ENCODE peak calls at places on chromosomes 12 and 14, in seven cellular contexts. B is adrenal gland, G is gastrocnemius medialis, F is endothelial cell of umbilical vein, O is Peyer's patch, D is esophagus squamous epithelium, H is transverse colon. P is an unnamed sample.

GRCh38 chr12:120536064-120536791 is 2.1 kb downstream of the RNF10 start:
- DNase-seq in B (no peak), G (no peak), F (peak), O (peak), D (no peak), H (peak), P (no peak)

GRCh38 chr12:91975891-91976290 is 169.8 kb downstream of the BTG1 start:
- DNase-seq in B (no peak), G (no peak), F (no peak), O (no peak), D (no peak), H (no peak), P (no peak)

GRCh38 chr14:54555651-54556050 is 11.3 kb upstream of the SAMD4A start:
- DNase-seq in B (no peak), G (no peak), F (no peak), O (no peak), D (no peak), H (no peak), P (no peak)

GRCh38 chr12:5022465-5023061 is 21.1 kb upstream of the KCNA5 start:
- DNase-seq in B (peak), G (no peak), F (peak), O (peak), D (no peak), H (peak), P (no peak)

GRCh38 chr12:60684988-60685655 is 1089.3 kb downstream of the SLC16A7 start:
- DNase-seq in B (no peak), G (no peak), F (no peak), O (no peak), D (no peak), H (no peak), P (no peak)

GRCh38 chr12:116068853-116069252 is 208.6 kb downstream of the MED13L start:
- DNase-seq in B (no peak), G (no peak), F (no peak), O (no peak), D (no peak), H (no peak), P (no peak)

GRCh38 chr12:93089805-93090569 is 160.9 kb upstream of the EEA1 start:
- DNase-seq in B (no peak), G (no peak), F (peak), O (peak), D (no peak), H (peak), P (no peak)

GRCh38 chr14:23360496-23360895 is 4.5 kb downstream of the EFS start:
- DNase-seq in B (no peak), G (no peak), F (no peak), O (peak), D (no peak), H (no peak), P (no peak)

GRCh38 chr14:93733646-93734045 is 54.6 kb downstream of the PRIMA1 start:
- DNase-seq in B (no peak), G (no peak), F (no peak), O (no peak), D (no peak), H (no peak), P (no peak)

GRCh38 chr12:32443491-32443890 is 44.1 kb downstream of the FGD4 start:
- DNase-seq in B (no peak), G (no peak), F (no peak), O (no peak), D (no peak), H (no peak), P (no peak)

GRCh38 chr12:113154351-113154973 is 4.9 kb downstream of the CFAP73 start:
- DNase-seq in B (no peak), G (no peak), F (peak), O (no peak), D (no peak), H (no peak), P (no peak)

GRCh38 chr12:123024819-123025391 is 44.4 kb downstream of the ARL6IP4 start:
- DNase-seq in B (no peak), G (no peak), F (no peak), O (no peak), D (no peak), H (no peak), P (no peak)

GRCh38 chr12:98073610-98074009 is 441.8 kb upstream of the TMPO start:
- DNase-seq in B (peak), G (no peak), F (no peak), O (no peak), D (no peak), H (no peak), P (no peak)

GRCh38 chr14:93059917-93060545 is 55.7 kb downstream of the ITPK1 start:
- DNase-seq in B (no peak), G (no peak), F (no peak), O (no peak), D (no peak), H (no peak), P (no peak)

GRCh38 chr12:41663487-41664258 is 475.6 kb downstream of the PDZRN4 start:
- DNase-seq in B (no peak), G (no peak), F (peak), O (no peak), D (no peak), H (no peak), P (no peak)

GRCh38 chr14:57136669-57137068 is 132.0 kb downstream of the EXOC5 start:
- DNase-seq in B (no peak), G (peak), F (no peak), O (no peak), D (no peak), H (no peak), P (no peak)

GRCh38 chr14:24231263-24232120 is 675 bp downstream of the NEDD8 start:
- DNase-seq in B (no peak), G (no peak), F (no peak), O (no peak), D (no peak), H (peak), P (no peak)

GRCh38 chr12:110039085-110039807 is 9.1 kb downstream of the C12orf76 start:
- DNase-seq in B (peak), G (no peak), F (peak), O (peak), D (no peak), H (peak), P (no peak)

GRCh38 chr12:27879708-27880107 is 92.8 kb downstream of the PTHLH start:
- DNase-seq in B (no peak), G (no peak), F (no peak), O (no peak), D (no peak), H (no peak), P (no peak)

GRCh38 chr14:65156568-65157366 is 54.5 kb upstream of the MAX start:
- DNase-seq in B (peak), G (peak), F (no peak), O (peak), D (no peak), H (peak), P (no peak)

GRCh38 chr14:94342334-94342934 is 19.3 kb upstream of the SERPINA6 start:
- DNase-seq in B (peak), G (peak), F (peak), O (peak), D (peak), H (peak), P (peak)

GRCh38 chr12:54032627-54033100 is at the start of gene HOXC5:
- DNase-seq in B (peak), G (peak), F (peak), O (peak), D (no peak), H (peak), P (peak)

GRCh38 chr12:4562034-4562657 is at the start of gene DYRK4:
- DNase-seq in B (peak), G (peak), F (peak), O (peak), D (no peak), H (peak), P (peak)

GRCh38 chr14:22978873-22979671 is 3.3 kb downstream of the AJUBA start:
- DNase-seq in B (no peak), G (no peak), F (no peak), O (no peak), D (no peak), H (no peak), P (no peak)

GRCh38 chr12:3655331-3655900 is 97.5 kb downstream of the CRACR2A start:
- DNase-seq in B (no peak), G (peak), F (peak), O (no peak), D (no peak), H (no peak), P (no peak)

GRCh38 chr14:84131924-84132323 is 1398.0 kb upstream of the FLRT2 start:
- DNase-seq in B (no peak), G (no peak), F (no peak), O (no peak), D (no peak), H (no peak), P (no peak)

GRCh38 chr14:92561906-92562489 is 48.4 kb downstream of the RIN3 start:
- DNase-seq in B (no peak), G (no peak), F (no peak), O (no peak), D (no peak), H (no peak), P (no peak)

GRCh38 chr14:65151329-65152010 is 49.2 kb upstream of the MAX start:
- DNase-seq in B (no peak), G (no peak), F (no peak), O (no peak), D (no peak), H (no peak), P (no peak)

GRCh38 chr14:100066984-100067383 is 1.8 kb downstream of the EVL start:
- DNase-seq in B (no peak), G (no peak), F (no peak), O (no peak), D (no peak), H (no peak), P (no peak)

GRCh38 chr12:50111417-50111692 is 681 bp upstream of the COX14 start:
- DNase-seq in B (no peak), G (no peak), F (no peak), O (no peak), D (no peak), H (no peak), P (no peak)
- H3K4me3 ChIP-seq in B (no peak), G (peak), F (no peak), O (peak), D (peak), H (no peak), P (peak)

GRCh38 chr12:76156314-76156713 is 71.8 kb upstream of the NAP1L1 start:
- DNase-seq in B (no peak), G (no peak), F (no peak), O (no peak), D (no peak), H (no peak), P (no peak)

GRCh38 chr12:76153616-76154015 is 69.1 kb upstream of the NAP1L1 start:
- DNase-seq in B (no peak), G (no peak), F (no peak), O (no peak), D (no peak), H (no peak), P (no peak)

GRCh38 chr12:76155157-76155556 is 70.7 kb upstream of the NAP1L1 start:
- DNase-seq in B (no peak), G (no peak), F (no peak), O (no peak), D (no peak), H (no peak), P (no peak)

DNA sequence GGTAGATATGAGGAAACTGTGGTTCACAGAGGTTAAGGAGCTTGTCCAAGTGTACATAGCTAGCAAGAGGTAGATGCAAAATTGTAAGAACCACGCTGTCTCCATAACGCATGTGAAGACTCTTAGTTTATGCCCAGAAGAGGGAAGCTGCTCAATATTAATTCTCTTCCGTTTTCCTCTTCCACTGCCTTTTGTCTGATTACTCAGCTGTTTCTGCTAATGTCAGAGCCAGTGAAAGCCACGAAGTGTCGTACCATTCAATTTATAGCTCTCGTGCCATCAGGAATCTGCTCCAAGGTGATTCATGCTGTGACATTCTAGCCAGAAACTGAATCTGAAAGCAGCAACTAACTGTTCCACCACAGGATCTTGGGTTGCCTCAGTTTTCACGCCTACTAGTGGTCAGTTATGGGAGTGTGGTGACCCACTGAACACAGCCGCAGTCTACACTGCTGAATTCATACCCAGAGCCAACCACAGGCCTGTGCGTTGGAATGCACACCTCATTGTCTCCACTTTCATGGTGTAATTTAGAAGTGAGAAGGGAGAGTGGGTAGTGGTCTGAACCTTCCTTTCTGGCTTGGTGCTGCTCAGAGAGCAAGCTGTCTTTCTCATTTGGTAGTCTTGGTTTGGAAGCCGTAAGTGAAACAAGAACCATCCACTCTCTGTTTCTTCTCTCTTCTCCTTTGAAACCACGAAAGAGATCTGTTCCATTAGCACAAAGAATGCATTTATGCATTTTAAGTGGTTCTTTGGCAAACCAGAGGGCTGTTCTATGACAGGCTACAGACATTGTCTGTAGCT is 74.2 kb upstream of the NAP1L1 start:
- DNase-seq in B (peak), G (peak), F (peak), O (peak), D (no peak), H (peak), P (no peak)
- H3K27ac ChIP-seq in B (peak), G (peak), F (no peak), O (peak), D (no peak), H (no peak), P (no peak)

GRCh38 chr12:49347307-49348237 is 884 bp downstream of the DNAJC22 start:
- DNase-seq in B (peak), G (peak), F (peak), O (peak), D (no peak), H (peak), P (peak)
- TF ChIP-seq POLR2A in B (no peak), G (no peak), F (no peak), O (peak), D (no peak), H (peak), P (no peak)

DNA sequence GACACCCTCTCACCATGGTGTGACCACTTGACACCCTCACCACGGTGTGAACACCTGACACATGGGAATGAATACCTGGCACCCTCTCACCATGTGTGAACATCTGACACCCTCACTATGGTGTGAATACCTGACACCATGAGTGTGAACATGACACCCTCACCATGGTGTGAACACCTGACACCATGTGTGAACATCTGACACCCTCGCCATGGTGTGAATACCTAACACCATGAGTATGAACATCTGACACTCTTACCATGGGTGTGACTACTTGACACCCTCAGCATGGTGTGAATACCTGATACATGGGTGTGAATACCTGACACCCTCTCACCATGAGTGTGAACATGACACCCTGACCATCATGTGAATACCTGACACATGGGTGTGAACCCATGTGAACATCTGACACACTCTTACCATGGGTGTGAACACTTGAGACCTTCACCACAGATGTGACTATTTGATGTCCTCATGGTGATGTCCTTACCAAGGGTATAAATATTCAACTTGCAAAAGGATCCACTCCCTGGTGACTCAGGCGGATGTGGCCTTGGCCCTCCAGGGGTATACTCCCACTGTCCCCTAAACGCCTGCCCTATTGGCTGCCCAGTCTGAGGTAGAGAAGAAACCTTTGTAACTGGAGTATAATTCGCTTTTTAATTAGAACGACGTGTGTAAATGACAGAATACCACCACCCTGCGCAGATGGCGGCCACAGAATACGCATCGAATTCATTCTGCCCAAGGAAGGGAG is 29.1 kb downstream of the RFLNA start:
- DNase-seq in B (peak), G (no peak), F (no peak), O (no peak), D (no peak), H (no peak), P (no peak)
- H3K4me3 ChIP-seq in B (no peak), G (no peak), F (no peak), O (no peak), D (no peak), H (no peak), P (no peak)

GRCh38 chr14:34124585-34124984 is 173.7 kb upstream of the EGLN3 start:
- DNase-seq in B (no peak), G (no peak), F (no peak), O (no peak), D (no peak), H (no peak), P (no peak)

GRCh38 chr14:34128665-34129064 is 177.8 kb upstream of the EGLN3 start:
- DNase-seq in B (no peak), G (peak), F (no peak), O (no peak), D (no peak), H (no peak), P (no peak)

GRCh38 chr14:34134484-34134883 is 183.6 kb upstream of the EGLN3 start:
- DNase-seq in B (no peak), G (no peak), F (no peak), O (no peak), D (no peak), H (no peak), P (no peak)

GRCh38 chr14:34129927-34130552 is 179.2 kb upstream of the EGLN3 start:
- DNase-seq in B (no peak), G (peak), F (no peak), O (no peak), D (no peak), H (no peak), P (no peak)
- H3K27ac ChIP-seq in B (no peak), G (peak), F (no peak), O (no peak), D (no peak), H (no peak), P (no peak)

GRCh38 chr12:56645717-56646446 is at the start of gene ATP5F1B:
- DNase-seq in B (peak), G (peak), F (peak), O (peak), D (peak), H (peak), P (peak)
- TF ChIP-seq POLR2A in B (peak), G (peak), F (peak), O (peak), D (no peak), H (peak), P (peak)

GRCh38 chr12:15584366-15585041 is 204.7 kb downstream of the EPS8 start:
- DNase-seq in B (peak), G (no peak), F (peak), O (peak), D (no peak), H (no peak), P (peak)
- H3K4me3 ChIP-seq in B (no peak), G (no peak), F (no peak), O (no peak), D (no peak), H (no peak), P (no peak)

DNA sequence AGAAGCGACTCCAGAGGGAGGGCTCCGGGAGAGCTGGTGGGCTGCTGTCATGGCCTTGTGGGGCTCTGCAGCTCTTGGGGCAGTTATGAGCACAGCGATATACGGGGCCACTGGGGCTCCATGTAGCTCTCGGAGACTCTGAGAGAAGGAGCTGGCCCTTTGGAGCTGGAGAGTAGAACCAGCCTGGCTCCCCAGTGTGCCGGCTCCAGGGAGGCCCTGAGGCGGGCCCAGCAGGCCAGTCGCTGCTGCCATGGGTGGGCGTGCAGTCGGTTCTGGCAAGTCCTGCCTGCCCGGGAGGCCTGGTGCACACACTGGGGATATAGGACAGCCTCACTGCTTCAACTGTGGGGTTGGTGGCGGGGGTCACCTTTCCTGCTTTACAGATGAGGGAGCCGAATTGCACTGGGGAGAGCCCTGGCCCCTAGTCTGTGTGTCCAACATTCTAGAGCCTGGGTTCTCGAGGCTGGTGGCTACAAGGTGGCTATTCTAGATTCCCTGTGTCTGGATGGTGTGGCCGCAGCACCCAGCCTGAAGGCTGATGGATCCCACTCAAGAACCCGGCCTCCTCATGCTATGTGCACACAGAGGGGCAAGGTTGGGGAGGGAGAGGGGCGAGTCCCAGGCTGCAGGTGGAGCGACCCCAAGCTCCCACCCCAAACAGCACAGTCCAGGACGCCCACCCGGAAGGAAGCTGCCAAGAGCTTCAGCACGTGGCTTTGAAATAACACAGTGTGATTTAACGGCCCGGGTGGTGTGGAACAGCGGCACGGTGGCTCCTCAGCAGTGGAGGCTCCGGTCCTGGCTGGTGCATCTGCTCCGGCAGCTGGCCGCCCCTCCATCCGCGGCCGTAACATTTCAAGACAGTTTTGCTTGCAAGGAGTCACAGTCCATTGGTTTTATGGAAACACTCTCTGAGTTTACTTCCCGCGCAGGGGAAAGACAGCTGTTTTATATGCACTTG is 188.3 kb upstream of the C14orf180 start:
- DNase-seq in B (no peak), G (peak), F (no peak), O (peak), D (no peak), H (no peak), P (no peak)
- H3K27ac ChIP-seq in B (no peak), G (no peak), F (no peak), O (no peak), D (no peak), H (no peak), P (no peak)

GRCh38 chr12:128109636-128110035 is 157.3 kb upstream of the TMEM132C start:
- DNase-seq in B (no peak), G (no peak), F (no peak), O (no peak), D (no peak), H (no peak), P (no peak)

GRCh38 chr12:128111951-128112350 is 155.0 kb upstream of the TMEM132C start:
- DNase-seq in B (no peak), G (no peak), F (no peak), O (no peak), D (no peak), H (no peak), P (no peak)

GRCh38 chr12:128114485-128114884 is 152.5 kb upstream of the TMEM132C start:
- DNase-seq in B (no peak), G (no peak), F (no peak), O (no peak), D (no peak), H (no peak), P (no peak)

GRCh38 chr12:128109236-128109635 is 157.7 kb upstream of the TMEM132C start:
- DNase-seq in B (no peak), G (no peak), F (no peak), O (no peak), D (no peak), H (no peak), P (no peak)

GRCh38 chr12:128111333-128111732 is 155.6 kb upstream of the TMEM132C start:
- DNase-seq in B (no peak), G (no peak), F (no peak), O (no peak), D (no peak), H (no peak), P (no peak)
- TF ChIP-seq POLR2A in B (no peak), G (no peak), F (no peak), O (no peak), D (no peak), H (no peak), P (no peak)